ENCODE peak calls at places on chromosomes 6 and 20, in nine cellular contexts. T, D, W, H, S, B, F, G and K are unnamed samples.

GRCh38 chr6:159941286-159942113 is 27.4 kb upstream of the IGF2R start:
- DNase-seq in D (peak), B (no peak), T (peak), G (no peak), S (peak), H (peak), F (no peak), W (peak), K (no peak)

GRCh38 chr6:106488494-106489369 is 128.2 kb downstream of the CRYBG1 start:
- DNase-seq in W (no peak), D (no peak), H (no peak), T (no peak), S (no peak), F (no peak), G (no peak), B (no peak), K (no peak)

GRCh38 chr6:145036848-145037567 is 698.3 kb downstream of the EPM2A start:
- DNase-seq in S (no peak), H (no peak), B (no peak), F (no peak), D (no peak), G (no peak), W (no peak), T (peak), K (no peak)

GRCh38 chr20:23415958-23416583 is 5.2 kb downstream of the NAPB start:
- DNase-seq in F (no peak), W (no peak), S (no peak), D (peak), G (no peak), B (no peak), T (peak), H (no peak), K (no peak)

GRCh38 chr6:88047510-88048150 is at the start of gene SPACA1:
- DNase-seq in F (no peak), H (no peak), B (no peak), S (no peak), G (peak), D (no peak), W (no peak), T (no peak), K (no peak)

GRCh38 chr6:52929321-52930164 is 20.0 kb upstream of the GSTA3 start:
- DNase-seq in D (no peak), B (peak), S (no peak), W (no peak), T (peak), H (peak), F (no peak), G (no peak), K (no peak)

GRCh38 chr20:33092361-33092760 is 12.9 kb downstream of the BPIFB4 start:
- DNase-seq in D (peak), F (no peak), H (no peak), T (no peak), G (no peak), B (no peak), S (no peak), W (no peak), K (no peak)

GRCh38 chr20:1867495-1868260 is 27.5 kb upstream of the SIRPA start:
- DNase-seq in F (no peak), W (no peak), B (no peak), S (no peak), G (no peak), T (no peak), D (no peak), H (no peak), K (no peak)

GRCh38 chr6:23446394-23447001 is 679.5 kb upstream of the NRSN1 start:
- DNase-seq in B (no peak), T (peak), G (no peak), D (peak), F (peak), W (peak), H (peak), S (peak), K (no peak)

GRCh38 chr20:4905612-4906011 is 95.7 kb downstream of the SLC23A2 start:
- DNase-seq in T (no peak), D (no peak), B (no peak), S (no peak), F (no peak), G (no peak), H (no peak), W (no peak), K (no peak)

GRCh38 chr6:136411028-136411329 is 121.3 kb upstream of the BCLAF1 start:
- DNase-seq in W (no peak), D (no peak), H (no peak), B (no peak), T (no peak), F (no peak), G (no peak), S (no peak), K (no peak)

GRCh38 chr20:57958050-57958420 is 248.2 kb upstream of the PMEPA1 start:
- DNase-seq in H (no peak), S (no peak), F (no peak), W (no peak), T (no peak), G (no peak), D (peak), B (no peak), K (no peak)

GRCh38 chr20:42588847-42589246 is 600.9 kb downstream of the PTPRT start:
- DNase-seq in H (no peak), B (no peak), D (no peak), W (no peak), T (no peak), F (no peak), G (no peak), S (no peak), K (no peak)

GRCh38 chr6:113686049-113686448 is 171.1 kb upstream of the MARCKS start:
- DNase-seq in F (no peak), G (no peak), D (no peak), W (no peak), B (no peak), H (no peak), T (no peak), S (no peak), K (no peak)

GRCh38 chr6:41419385-41419784 is 84.0 kb downstream of the NCR2 start:
- DNase-seq in B (no peak), D (no peak), G (no peak), W (no peak), F (no peak), T (no peak), H (no peak), S (no peak), K (no peak)

GRCh38 chr20:51811514-51811913 is 9.2 kb upstream of the SALL4 start:
- DNase-seq in H (no peak), W (no peak), G (no peak), S (no peak), F (no peak), D (no peak), T (no peak), B (no peak), K (no peak)

GRCh38 chr6:37024665-37025337 is 19.3 kb downstream of the FGD2 start:
- DNase-seq in F (peak), B (peak), D (no peak), T (no peak), G (peak), S (no peak), W (no peak), H (peak), K (no peak)

GRCh38 chr6:66926060-66926459 is 1219.0 kb upstream of the EYS start:
- DNase-seq in G (no peak), W (no peak), H (no peak), F (no peak), S (no peak), B (no peak), T (peak), D (peak), K (no peak)

GRCh38 chr6:108556864-108557493 is 3.7 kb upstream of the FOXO3 start:
- DNase-seq in F (no peak), W (no peak), T (peak), D (peak), S (no peak), B (no peak), G (no peak), H (no peak), K (no peak)

GRCh38 chr6:74167506-74167905 is 471.5 kb downstream of the CD109 start:
- DNase-seq in F (no peak), H (no peak), S (no peak), D (no peak), W (no peak), T (no peak), G (no peak), B (no peak), K (no peak)

GRCh38 chr6:85458184-85458583 is 8.3 kb downstream of the NT5E start:
- DNase-seq in W (no peak), T (no peak), S (no peak), D (peak), F (no peak), G (no peak), B (no peak), H (no peak), K (no peak)

GRCh38 chr6:6593876-6594275 is 5.4 kb downstream of the LY86 start:
- DNase-seq in G (no peak), F (no peak), S (no peak), T (no peak), B (no peak), W (no peak), H (no peak), D (no peak), K (no peak)

GRCh38 chr20:5513975-5514516 is 197.3 kb upstream of the PROKR2 start:
- DNase-seq in F (no peak), D (peak), G (no peak), W (no peak), T (peak), B (no peak), H (no peak), S (no peak), K (no peak)

GRCh38 chr6:159102373-159103160 is 57.8 kb upstream of the TAGAP start:
- DNase-seq in F (no peak), S (no peak), T (no peak), B (no peak), G (no peak), D (no peak), H (no peak), W (no peak), K (no peak)

GRCh38 chr6:140571139-140571538 is 1196.7 kb upstream of the CITED2 start:
- DNase-seq in B (no peak), S (no peak), W (no peak), D (no peak), H (no peak), T (no peak), G (no peak), F (no peak), K (no peak)

GRCh38 chr6:168136622-168137021 is 57.6 kb upstream of the FRMD1 start:
- DNase-seq in H (no peak), T (no peak), W (no peak), D (no peak), G (no peak), F (no peak), B (no peak), S (peak), K (no peak)

GRCh38 chr6:35295521-35296315 is 1.9 kb upstream of the DEF6 start:
- DNase-seq in F (no peak), S (no peak), D (no peak), G (no peak), H (no peak), T (no peak), B (no peak), W (no peak), K (no peak)